ENCODE peak calls at places on chromosomes 6 and 20, in seven cellular contexts. U is NCI-H774; D is fibroblast of pulmonary artery; I is ELF-1; M is activated CD4-positive, CD25-positive, alpha-beta regulatory T cell treated with anti-CD3 and anti-CD28 coated beads, Interleukin-2, amount 50 U/mL, for 16 hours; O is cardiac fibroblast; K is type B pancreatic cell. E is an unnamed sample.

GRCh38 chr6:147905721-147906120 is 397.2 kb downstream of the SAMD5 start:
- DNase-seq in O (no peak), U (no peak), K (no peak), D (no peak), M (no peak), I (no peak), E (no peak)

GRCh38 chr6:155174576-155175174 is 89.1 kb upstream of the CLDN20 start:
- DNase-seq in M (peak; percentile 47), I (peak; percentile 86), O (peak; percentile 93), D (peak; percentile 90), K (no peak), U (peak; percentile 91), E (no peak)

GRCh38 chr6:20334334-20334733 is 67.3 kb upstream of the E2F3 start:
- DNase-seq in M (no peak), O (no peak), U (no peak), I (peak; percentile 17), K (no peak), D (no peak), E (no peak)

GRCh38 chr20:60055740-60056139 is 97.5 kb downstream of the CDH26 start:
- DNase-seq in D (no peak), K (no peak), U (no peak), I (no peak), O (peak; percentile 20), M (no peak), E (no peak)

GRCh38 chr6:99013145-99013544 is 65.4 kb upstream of the FBXL4 start:
- DNase-seq in D (peak; percentile 53), K (no peak), U (no peak), I (no peak), M (no peak), O (peak; percentile 89), E (no peak)

GRCh38 chr6:137362878-137363804 is 131.1 kb downstream of the OLIG3 start:
- DNase-seq in D (no peak), I (no peak), M (no peak), U (no peak), K (no peak), O (no peak), E (no peak)

GRCh38 chr20:47161411-47161810 is 195.1 kb downstream of the ZMYND8 start:
- DNase-seq in O (no peak), D (no peak), U (no peak), I (no peak), M (no peak), K (no peak), E (no peak)

GRCh38 chr20:63973160-63973479 is 3.4 kb upstream of the ZNF512B start:
- DNase-seq in D (no peak), U (no peak), I (no peak), K (no peak), M (no peak), O (no peak), E (no peak)

GRCh38 chr20:62366370-62367135 is 559 bp downstream of the LAMA5 start:
- DNase-seq in I (peak; percentile 91), K (no peak), D (no peak), M (no peak), U (no peak), O (no peak), E (no peak)

GRCh38 chr20:20566523-20566922 is 145.9 kb downstream of the RALGAPA2 start:
- DNase-seq in I (no peak), K (no peak), M (no peak), O (no peak), U (no peak), D (no peak), E (no peak)

GRCh38 chr6:24667378-24667803 is 514 bp downstream of the ACOT13 start:
- DNase-seq in D (peak; percentile 26), I (no peak), K (no peak), M (no peak), O (peak; percentile 30), U (no peak), E (no peak)

GRCh38 chr6:137910424-137910834 is 43.4 kb downstream of the TNFAIP3 start:
- DNase-seq in I (no peak), K (no peak), U (no peak), O (peak; percentile 60), M (no peak), D (no peak), E (no peak)

GRCh38 chr6:17042422-17043147 is 59.3 kb upstream of the STMND1 start:
- DNase-seq in K (no peak), O (peak; percentile 56), M (no peak), I (peak; percentile 50), U (no peak), D (peak; percentile 78), E (no peak)